ENCODE peak calls at places on chromosomes 13 and 19, in four cellular contexts. U is GM12892, K is NCI-H1105, P is heart right ventricle. A is an unnamed sample.

GRCh38 chr19:7083076-7083956 is 13.8 kb downstream of the ZNF557 start:
- DNase-seq in U (no peak), K (no peak), P (no peak), A (no peak)

GRCh38 chr19:39032164-39032918 is at the start of gene FBXO27:
- DNase-seq in U (no peak), K (no peak), P (peak), A (peak)

GRCh38 chr13:113854238-113855011 is 9.5 kb downstream of the GAS6 start:
- DNase-seq in U (peak), K (no peak), P (no peak), A (no peak)

GRCh38 chr13:109869312-109870237 is 83.2 kb upstream of the IRS2 start:
- DNase-seq in U (no peak), K (peak), P (peak), A (peak)

GRCh38 chr19:33904681-33905080 is 108.0 kb downstream of the KCTD15 start:
- DNase-seq in U (no peak), K (no peak), P (no peak), A (peak)

GRCh38 chr19:6056801-6057650 is 53.3 kb downstream of the RFX2 start:
- DNase-seq in U (no peak), K (no peak), P (peak), A (peak)

GRCh38 chr19:4431808-4432674 is 25.6 kb downstream of the UBXN6 start:
- DNase-seq in U (no peak), K (no peak), P (no peak), A (no peak)

GRCh38 chr19:37572203-37572602 is 22.4 kb downstream of the ZNF571 start:
- DNase-seq in U (no peak), K (no peak), P (no peak), A (no peak)

GRCh38 chr19:13356686-13357280 is 149.5 kb downstream of the CACNA1A start:
- DNase-seq in U (no peak), K (no peak), P (no peak), A (no peak)

GRCh38 chr13:20399961-20400360 is 125.7 kb downstream of the CRYL1 start:
- DNase-seq in U (no peak), K (no peak), P (no peak), A (no peak)

GRCh38 chr19:46859637-46860124 is 1.1 kb upstream of the ARHGAP35 start:
- DNase-seq in U (no peak), K (peak), P (peak), A (peak)

GRCh38 chr19:21848706-21849105 is 12.7 kb upstream of the ZNF43 start:
- DNase-seq in U (no peak), K (no peak), P (no peak), A (peak)

GRCh38 chr13:92315265-92315664 is 911.3 kb upstream of the GPC6 start:
- DNase-seq in U (no peak), K (no peak), P (no peak), A (no peak)

A was measured in kidney tubule cell.